ENCODE peak calls at places on chromosomes 6 and 20, in seven cellular contexts. C is GM23248; Y is breast epithelium; F is prostate gland; Z is upper lobe of left lung; G is CD8-positive, alpha-beta memory T cell; J is heart right ventricle. I is an unnamed sample.

GRCh38 chr6:42694586-42694985 is 27.8 kb downstream of the PRPH2 start:
- DNase-seq in C (peak), Y (no peak), F (no peak), Z (no peak), G (no peak), J (no peak), I (no peak)

GRCh38 chr6:32177788-32178546 is at the start of gene RNF5:
- DNase-seq in C (peak), Y (peak), F (peak), Z (peak), G (peak), J (peak), I (peak)

GRCh38 chr20:53642196-53643030 is 48.8 kb upstream of the ZNF217 start:
- DNase-seq in C (peak), Y (peak), F (peak), Z (peak), G (peak), J (no peak), I (no peak)

GRCh38 chr6:113412589-113413367 is 444.4 kb upstream of the MARCKS start:
- DNase-seq in C (peak), Y (no peak), F (no peak), Z (no peak), G (no peak), J (no peak), I (no peak)

GRCh38 chr20:44678990-44679611 is 27.6 kb upstream of the ADA start:
- DNase-seq in C (no peak), Y (no peak), F (no peak), Z (no peak), G (no peak), J (no peak), I (no peak)

GRCh38 chr6:109834595-109835437 is 143.3 kb upstream of the GPR6 start:
- DNase-seq in C (no peak), Y (no peak), F (no peak), Z (no peak), G (no peak), J (no peak), I (no peak)

GRCh38 chr20:10965936-10966470 is 292.2 kb upstream of the JAG1 start:
- DNase-seq in C (no peak), Y (no peak), F (no peak), Z (no peak), G (no peak), J (no peak), I (peak)

GRCh38 chr6:160078883-160079685 is 42.5 kb upstream of the SLC22A1 start:
- DNase-seq in C (no peak), Y (no peak), F (no peak), Z (no peak), G (no peak), J (no peak), I (no peak)

GRCh38 chr6:392441-393390 is 1.2 kb downstream of the IRF4 start:
- DNase-seq in C (peak), Y (no peak), F (no peak), Z (no peak), G (peak), J (no peak), I (no peak)

GRCh38 chr6:139472341-139473038 is 98.0 kb upstream of the CITED2 start:
- DNase-seq in C (peak), Y (no peak), F (no peak), Z (no peak), G (no peak), J (no peak), I (no peak)

GRCh38 chr6:139473731-139474130 is 99.3 kb upstream of the CITED2 start:
- DNase-seq in C (peak), Y (no peak), F (no peak), Z (no peak), G (no peak), J (no peak), I (no peak)

GRCh38 chr6:139473239-139473701 is 98.8 kb upstream of the CITED2 start:
- DNase-seq in C (peak), Y (no peak), F (no peak), Z (peak), G (no peak), J (no peak), I (peak)

GRCh38 chr6:139475231-139475630 is 100.8 kb upstream of the CITED2 start:
- DNase-seq in C (no peak), Y (no peak), F (no peak), Z (no peak), G (no peak), J (no peak), I (no peak)

GRCh38 chr6:139474145-139475108 is 100.0 kb upstream of the CITED2 start:
- DNase-seq in C (peak), Y (no peak), F (no peak), Z (peak), G (no peak), J (no peak), I (no peak)
- H3K4me3 ChIP-seq in C (peak), Y (no peak), F (no peak), Z (no peak), G (no peak), J (no peak), I (no peak)

GRCh38 chr6:44235269-44235668 is 11.6 kb upstream of the HSP90AB1 start:
- DNase-seq in C (no peak), Y (no peak), F (no peak), Z (no peak), G (no peak), J (no peak), I (peak)

GRCh38 chr6:44230034-44230675 is 6.8 kb downstream of the SLC29A1 start:
- DNase-seq in C (no peak), Y (no peak), F (no peak), Z (no peak), G (no peak), J (no peak), I (no peak)

GRCh38 chr6:44233560-44234100 is 10.2 kb downstream of the SLC29A1 start:
- DNase-seq in C (no peak), Y (no peak), F (no peak), Z (no peak), G (no peak), J (no peak), I (peak)

GRCh38 chr6:44234101-44235090 is 11.0 kb downstream of the SLC29A1 start:
- DNase-seq in C (peak), Y (peak), F (peak), Z (peak), G (no peak), J (peak), I (peak)

DNA sequence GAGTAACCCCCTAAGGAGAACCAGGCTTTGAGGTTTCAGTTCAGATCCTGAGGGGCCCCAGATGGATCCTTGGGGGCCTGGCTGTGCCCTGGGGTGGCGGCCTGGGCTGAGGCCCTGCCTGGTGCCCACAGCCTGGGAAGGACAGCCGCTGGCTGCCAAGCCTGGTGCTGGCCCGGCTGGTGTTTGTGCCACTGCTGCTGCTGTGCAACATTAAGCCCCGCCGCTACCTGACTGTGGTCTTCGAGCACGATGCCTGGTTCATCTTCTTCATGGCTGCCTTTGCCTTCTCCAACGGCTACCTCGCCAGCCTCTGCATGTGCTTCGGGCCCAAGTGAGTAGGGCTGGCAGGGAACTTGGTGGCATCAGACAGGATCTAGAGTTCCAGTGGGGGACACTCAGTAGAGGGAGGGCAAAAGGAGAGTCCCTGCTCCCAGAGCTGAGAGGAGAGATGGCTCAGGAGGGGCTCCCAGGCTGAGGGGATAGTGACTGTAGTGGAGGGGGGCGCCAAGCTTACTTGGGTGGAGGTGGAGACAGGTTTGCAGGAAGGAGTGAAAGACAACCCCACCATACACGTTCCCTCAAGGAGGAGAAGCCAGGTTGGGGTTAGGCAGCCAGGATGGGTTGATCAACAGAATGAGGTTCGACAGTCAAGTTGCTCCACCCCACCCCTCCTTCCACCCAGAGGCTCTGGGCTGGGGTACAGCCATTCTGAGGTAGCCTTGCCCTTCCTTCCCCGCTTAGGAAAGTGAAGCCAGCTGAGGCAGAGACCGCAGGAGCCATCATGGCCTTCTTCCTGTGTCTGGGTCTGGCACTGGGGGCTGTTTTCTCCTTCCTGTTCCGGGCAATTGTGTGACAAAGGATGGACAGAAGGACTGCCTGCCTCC is 9.5 kb downstream of the SLC29A1 start:
- DNase-seq in C (no peak), Y (no peak), F (no peak), Z (no peak), G (no peak), J (peak), I (peak)
- H3K27ac ChIP-seq in C (peak), Y (peak), F (peak), Z (no peak), G (no peak), J (peak), I (peak)

DNA sequence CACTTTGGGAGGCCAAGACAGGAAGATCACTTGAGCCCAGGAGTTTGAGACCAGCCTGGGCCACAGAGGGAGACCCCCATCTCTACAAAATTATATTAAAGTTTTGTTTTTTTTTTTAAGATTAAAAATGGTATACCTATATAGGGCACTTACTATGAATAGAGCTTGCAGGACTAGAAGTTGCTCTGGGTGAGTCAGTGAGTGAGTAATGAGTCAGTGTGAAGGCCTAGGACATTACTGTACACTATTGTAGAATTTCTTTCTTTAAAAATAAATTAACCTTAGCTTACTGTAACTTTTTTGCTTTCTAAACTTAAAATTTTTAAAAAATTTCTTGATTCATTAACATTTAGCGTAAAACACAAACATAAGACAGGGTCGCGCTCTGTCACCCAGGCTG is 29.7 kb downstream of the STK35 start:
- DNase-seq in C (peak), Y (no peak), F (no peak), Z (no peak), G (no peak), J (no peak), I (no peak)
- H3K4me3 ChIP-seq in C (no peak), Y (no peak), F (no peak), Z (no peak), G (no peak), J (no peak), I (no peak)

DNA sequence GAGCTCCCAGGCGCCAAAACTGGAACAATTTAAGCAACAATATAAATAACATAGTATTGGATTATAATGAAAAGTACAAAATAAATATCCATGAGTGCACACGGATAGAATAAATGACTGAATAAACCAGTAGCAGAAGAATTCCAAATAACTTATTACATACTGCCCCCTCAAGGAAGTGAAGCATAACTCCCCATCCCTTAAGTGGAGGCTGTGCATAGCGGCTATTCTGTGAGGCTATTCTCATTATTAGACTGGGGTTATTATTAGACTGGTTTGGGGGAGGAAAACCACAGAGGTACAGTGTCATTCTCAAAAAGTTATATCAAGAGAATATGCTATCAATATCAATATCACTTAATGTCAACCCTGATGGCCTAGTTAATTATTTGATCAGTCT is 94.4 kb upstream of the SIRPA start:
- DNase-seq in C (peak), Y (no peak), F (no peak), Z (no peak), G (no peak), J (no peak), I (no peak)
- H3K27ac ChIP-seq in C (no peak), Y (no peak), F (no peak), Z (no peak), G (no peak), J (no peak), I (no peak)

GRCh38 chr20:33837096-33837830 is 26.1 kb downstream of the CHMP4B start:
- DNase-seq in C (no peak), Y (no peak), F (no peak), Z (no peak), G (no peak), J (no peak), I (no peak)
- H3K4me3 ChIP-seq in C (no peak), Y (no peak), F (no peak), Z (no peak), G (no peak), J (no peak), I (no peak)

GRCh38 chr20:1315804-1316203 is 13.1 kb downstream of the SDCBP2 start:
- DNase-seq in C (no peak), Y (no peak), F (no peak), Z (no peak), G (no peak), J (no peak), I (no peak)
- H3K27ac ChIP-seq in C (no peak), Y (no peak), F (no peak), Z (no peak), G (no peak), J (no peak), I (no peak)

DNA sequence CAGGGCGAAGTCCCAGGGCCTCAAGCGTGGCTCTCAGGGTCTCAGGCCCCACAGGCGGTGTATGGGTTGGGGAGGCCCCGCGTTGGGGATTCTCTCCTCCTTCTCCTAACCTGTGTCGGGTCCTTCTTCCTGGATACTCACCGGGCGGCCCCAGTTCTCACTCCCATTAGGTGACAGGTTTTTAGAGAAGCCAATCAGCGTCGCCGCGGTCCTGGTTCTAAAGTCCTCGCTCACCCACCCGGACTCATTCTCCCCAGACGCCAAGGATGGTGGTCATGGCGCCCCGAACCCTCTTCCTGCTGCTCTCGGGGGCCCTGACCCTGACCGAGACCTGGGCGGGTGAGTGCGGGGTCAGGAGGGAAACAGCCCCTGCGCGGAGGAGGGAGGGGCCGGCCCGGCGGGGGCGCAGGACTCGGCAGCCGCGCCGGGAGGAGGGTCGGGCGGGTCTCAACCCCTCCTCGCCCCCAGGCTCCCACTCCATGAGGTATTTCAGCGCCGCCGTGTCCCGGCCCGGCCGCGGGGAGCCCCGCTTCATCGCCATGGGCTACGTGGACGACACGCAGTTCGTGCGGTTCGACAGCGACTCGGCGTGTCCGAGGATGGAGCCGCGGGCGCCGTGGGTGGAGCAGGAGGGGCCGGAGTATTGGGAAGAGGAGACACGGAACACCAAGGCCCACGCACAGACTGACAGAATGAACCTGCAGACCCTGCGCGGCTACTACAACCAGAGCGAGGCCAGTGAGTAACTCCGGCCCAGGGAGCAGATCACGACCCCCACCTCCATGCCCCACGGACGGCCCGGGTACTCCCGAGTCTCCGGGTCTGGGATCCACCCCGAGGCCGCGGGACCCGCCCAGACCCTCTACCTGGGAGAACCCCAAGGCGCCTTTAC is at the start of gene HLA-G:
- DNase-seq in C (no peak), Y (no peak), F (no peak), Z (no peak), G (no peak), J (no peak), I (no peak)
- H3K4me3 ChIP-seq in C (no peak), Y (no peak), F (no peak), Z (peak), G (no peak), J (peak), I (no peak)

I was measured in ovary.